ENCODE peak calls at places on chromosomes 2 and 18, in eight cellular contexts. B is HTR-8/SVneo, C is ovary, K is memory B cell, P is sigmoid colon, J is WTC11, Y is LoVo, W is NCI-H146. X is an unnamed sample.

GRCh38 chr2:195162918-195163317 is 494.1 kb upstream of the SLC39A10 start:
- DNase-seq in C (no peak), B (no peak), J (no peak), P (no peak), Y (no peak), W (no peak), K (no peak), X (no peak)

GRCh38 chr2:224518806-224519580 is 66.2 kb downstream of the CUL3 start:
- DNase-seq in C (no peak), P (no peak), J (no peak), Y (no peak), K (no peak), W (no peak), B (peak), X (no peak)

GRCh38 chr18:34929336-34929780 is 111.9 kb upstream of the MAPRE2 start:
- DNase-seq in P (no peak), Y (peak), C (no peak), J (no peak), K (no peak), W (peak), B (peak), X (no peak)

GRCh38 chr2:219041252-219041651 is at the start of gene CFAP65:
- DNase-seq in W (peak), B (no peak), C (no peak), P (no peak), K (no peak), J (peak), Y (no peak), X (peak)

GRCh38 chr2:174788291-174788929 is 24.1 kb upstream of the CHRNA1 start:
- DNase-seq in W (no peak), B (no peak), P (no peak), C (no peak), J (peak), K (no peak), Y (no peak), X (no peak)

GRCh38 chr2:191539068-191539467 is 138.9 kb upstream of the NABP1 start:
- DNase-seq in K (no peak), Y (peak), J (peak), B (peak), P (no peak), W (peak), C (no peak), X (no peak)

GRCh38 chr2:140863713-140864112 is 1267.1 kb downstream of the LRP1B start:
- DNase-seq in W (peak), P (no peak), Y (peak), B (peak), K (no peak), C (no peak), J (no peak), X (no peak)

GRCh38 chr2:49901202-49901865 is 747.0 kb upstream of the FSHR start:
- DNase-seq in K (no peak), W (no peak), P (no peak), J (no peak), B (no peak), C (no peak), Y (no peak), X (no peak)

GRCh38 chr2:105732955-105733607 is 11.6 kb upstream of the NCK2 start:
- DNase-seq in C (no peak), Y (no peak), K (no peak), W (no peak), P (no peak), J (no peak), B (no peak), X (no peak)

GRCh38 chr2:141570474-141571131 is 560.2 kb downstream of the LRP1B start:
- DNase-seq in K (no peak), B (no peak), P (no peak), Y (no peak), C (no peak), W (no peak), J (peak), X (peak)

GRCh38 chr2:26623541-26624497 is 17.3 kb downstream of the CIB4 start:
- DNase-seq in W (no peak), J (no peak), C (no peak), Y (no peak), K (no peak), P (peak), B (no peak), X (peak)

GRCh38 chr2:18272148-18272494 is 288.3 kb downstream of the RDH14 start:
- DNase-seq in C (no peak), P (no peak), B (no peak), Y (no peak), W (no peak), J (peak), K (no peak), X (peak)

GRCh38 chr2:142868281-142868762 is 9.1 kb upstream of the KYNU start:
- DNase-seq in Y (peak), P (peak), C (no peak), W (no peak), J (no peak), K (peak), B (no peak), X (peak)

GRCh38 chr2:164439235-164439634 is 182.0 kb downstream of the GRB14 start:
- DNase-seq in Y (no peak), K (no peak), W (no peak), J (no peak), B (no peak), P (no peak), C (no peak), X (no peak)

GRCh38 chr2:20490300-20491181 is 43.7 kb downstream of the RHOB start:
- DNase-seq in W (no peak), J (no peak), C (peak), B (no peak), K (no peak), P (peak), Y (no peak), X (no peak)

GRCh38 chr2:186919272-186919671 is 70.3 kb upstream of the ZSWIM2 start:
- DNase-seq in W (no peak), B (peak), P (no peak), Y (no peak), J (no peak), C (no peak), K (no peak), X (no peak)

GRCh38 chr2:187826023-187826422 is 271.8 kb upstream of the TFPI start:
- DNase-seq in Y (peak), P (no peak), C (no peak), K (no peak), J (no peak), B (peak), W (no peak), X (no peak)

GRCh38 chr18:55713707-55714106 is 125.7 kb upstream of the TCF4 start:
- DNase-seq in B (no peak), Y (no peak), C (no peak), K (no peak), J (no peak), P (no peak), W (no peak), X (no peak)

GRCh38 chr2:151860210-151860609 is 32.0 kb upstream of the ARL5A start:
- DNase-seq in B (no peak), J (no peak), P (no peak), K (no peak), C (no peak), Y (no peak), W (no peak), X (no peak)

GRCh38 chr2:179031731-179032408 is 18.1 kb downstream of the CCDC141 start:
- DNase-seq in J (no peak), Y (no peak), B (peak), P (no peak), K (no peak), W (no peak), C (no peak), X (no peak)

GRCh38 chr18:10660485-10660884 is 134.7 kb downstream of the NAPG start:
- DNase-seq in B (no peak), J (no peak), Y (no peak), W (peak), C (no peak), K (no peak), P (no peak), X (no peak)

GRCh38 chr2:1967242-1968210 is 223.2 kb upstream of the PXDN start:
- DNase-seq in W (peak), J (no peak), P (peak), K (no peak), B (no peak), Y (no peak), C (no peak), X (no peak)

GRCh38 chr2:64937341-64938230 is 51.6 kb upstream of the SLC1A4 start:
- DNase-seq in C (no peak), W (no peak), K (no peak), P (no peak), J (no peak), B (no peak), Y (no peak), X (peak)

GRCh38 chr2:21966139-21966538 is 842.4 kb downstream of the TDRD15 start:
- DNase-seq in J (no peak), C (no peak), W (no peak), Y (no peak), K (no peak), B (no peak), P (no peak), X (no peak)

GRCh38 chr2:10863837-10864236 is 47.9 kb upstream of the KCNF1 start:
- DNase-seq in P (no peak), B (no peak), C (no peak), K (no peak), Y (no peak), W (no peak), J (no peak), X (no peak)

GRCh38 chr18:49360582-49360981 is 99.9 kb downstream of the DYM start:
- DNase-seq in W (no peak), B (no peak), Y (no peak), C (no peak), J (no peak), P (no peak), K (no peak), X (no peak)

GRCh38 chr2:111919362-111919761 is 21.0 kb downstream of the MERTK start:
- DNase-seq in J (peak), P (no peak), W (no peak), K (no peak), C (no peak), B (no peak), Y (no peak), X (no peak)

GRCh38 chr2:24838541-24838940 is 45.3 kb downstream of the CENPO start:
- DNase-seq in B (no peak), Y (no peak), P (no peak), W (no peak), J (no peak), K (no peak), C (peak), X (peak)

GRCh38 chr2:24199968-24200590 is 25.2 kb downstream of the FAM228A start:
- DNase-seq in J (no peak), W (no peak), K (no peak), C (no peak), P (no peak), Y (no peak), B (no peak), X (no peak)

GRCh38 chr2:222307978-222308479 is 9.2 kb upstream of the PAX3 start:
- DNase-seq in P (no peak), W (no peak), B (no peak), J (no peak), K (no peak), Y (no peak), C (no peak), X (no peak)

GRCh38 chr2:43083710-43084698 is 142.4 kb downstream of the ZFP36L2 start:
- DNase-seq in P (peak), B (peak), K (no peak), W (no peak), C (peak), J (no peak), Y (no peak), X (no peak)

GRCh38 chr2:239935789-239936758 is 89.1 kb downstream of the NDUFA10 start:
- DNase-seq in W (no peak), B (no peak), Y (no peak), J (peak), C (peak), K (no peak), P (peak), X (peak)

GRCh38 chr18:36411745-36412168 is 114.2 kb downstream of the FHOD3 start:
- DNase-seq in J (peak), C (no peak), P (no peak), K (no peak), W (peak), Y (peak), B (no peak), X (no peak)

GRCh38 chr2:29295843-29296242 is 180.6 kb downstream of the CLIP4 start:
- DNase-seq in P (no peak), K (no peak), J (peak), B (peak), C (no peak), W (no peak), Y (no peak), X (no peak)

GRCh38 chr18:56873441-56874140 is 222.4 kb downstream of the WDR7 start:
- DNase-seq in P (no peak), W (peak), K (no peak), C (no peak), B (no peak), Y (no peak), J (peak), X (no peak)

GRCh38 chr2:230068658-230069080 is at the start of gene SLC16A14:
- DNase-seq in Y (peak), P (no peak), C (peak), W (no peak), B (peak), K (no peak), J (no peak), X (no peak)

GRCh38 chr2:56130463-56131070 is 53.2 kb upstream of the CCDC85A start:
- DNase-seq in W (peak), Y (peak), B (peak), J (peak), P (no peak), K (no peak), C (no peak), X (no peak)

GRCh38 chr2:206983156-206983875 is 44.0 kb downstream of the CPO start:
- DNase-seq in J (no peak), K (no peak), P (no peak), B (no peak), C (no peak), W (no peak), Y (no peak), X (no peak)

GRCh38 chr2:193518061-193518817 is 1323.5 kb upstream of the TMEFF2 start:
- DNase-seq in B (no peak), W (no peak), J (no peak), P (no peak), C (no peak), K (no peak), Y (no peak), X (no peak)